ENCODE peak calls at places on chromosome 9, in seven cellular contexts. B, O, V, K, C, W and J are unnamed samples.

GRCh38 chr9:88503845-88504764 is 30.9 kb upstream of the NXNL2 start:
- DNase-seq in B (no peak), O (no peak), V (peak; percentile 54), K (no peak), C (no peak), W (no peak), J (no peak)

GRCh38 chr9:136655244-136656225 is 7.2 kb upstream of the EGFL7 start:
- DNase-seq in B (peak; percentile 28), O (peak; percentile 45), V (peak; percentile 69), K (no peak), C (no peak), W (no peak), J (no peak)

GRCh38 chr9:109640232-109641078 is 139.5 kb upstream of the PALM2AKAP2 start:
- DNase-seq in B (peak; percentile 22), O (peak; percentile 55), V (peak; percentile 68), K (peak; percentile 74), C (peak; percentile 8), W (no peak), J (no peak)

GRCh38 chr9:130692365-130692764 is 1.2 kb upstream of the EXOSC2 start:
- DNase-seq in B (peak; percentile 27), O (peak; percentile 25), V (no peak), K (peak; percentile 74), C (no peak), W (no peak), J (no peak)

GRCh38 chr9:69097923-69098593 is 62.5 kb downstream of the FXN start:
- DNase-seq in B (no peak), O (no peak), V (no peak), K (no peak), C (no peak), W (no peak), J (no peak)

GRCh38 chr9:79565245-79565644 is 6.5 kb upstream of the TLE4 start:
- DNase-seq in B (no peak), O (no peak), V (no peak), K (no peak), C (peak; percentile 30), W (no peak), J (no peak)

GRCh38 chr9:129725841-129726251 is 27.0 kb downstream of the PTGES start:
- DNase-seq in B (no peak), O (no peak), V (no peak), K (no peak), C (no peak), W (no peak), J (no peak)

GRCh38 chr9:26264709-26265601 is 586.7 kb upstream of the TUSC1 start:
- DNase-seq in B (no peak), O (no peak), V (no peak), K (no peak), C (no peak), W (no peak), J (no peak)

GRCh38 chr9:3495850-3496249 is 30.0 kb downstream of the RFX3 start:
- DNase-seq in B (no peak), O (no peak), V (no peak), K (no peak), C (no peak), W (no peak), J (no peak)

GRCh38 chr9:75889977-75890540 is 414 bp upstream of the PCSK5 start:
- DNase-seq in B (peak; percentile 58), O (peak; percentile 54), V (no peak), K (no peak), C (peak; percentile 60), W (no peak), J (no peak)

GRCh38 chr9:72139233-72139632 is 10.0 kb upstream of the GDA start:
- DNase-seq in B (no peak), O (no peak), V (no peak), K (no peak), C (no peak), W (no peak), J (no peak)

GRCh38 chr9:78296208-78296892 is 575 bp upstream of the PSAT1 start:
- DNase-seq in B (peak; percentile 43), O (peak; percentile 20), V (peak; percentile 70), K (peak; percentile 18), C (peak; percentile 20), W (no peak), J (peak; percentile 34)

GRCh38 chr9:20980713-20981481 is 50.5 kb downstream of the HACD4 start:
- DNase-seq in B (no peak), O (no peak), V (no peak), K (no peak), C (no peak), W (no peak), J (no peak)

GRCh38 chr9:37004424-37004935 is 29.6 kb downstream of the PAX5 start:
- DNase-seq in B (no peak), O (no peak), V (no peak), K (no peak), C (no peak), W (no peak), J (no peak)

GRCh38 chr9:110217656-110218099 is 9.7 kb upstream of the C9orf152 start:
- DNase-seq in B (no peak), O (no peak), V (no peak), K (peak; percentile 11), C (no peak), W (no peak), J (no peak)

GRCh38 chr9:138077126-138077525 is 199.5 kb downstream of the CACNA1B start:
- DNase-seq in B (peak; percentile 7), O (no peak), V (peak; percentile 55), K (no peak), C (no peak), W (no peak), J (no peak)

GRCh38 chr9:22010881-22011625 is 1.9 kb upstream of the CDKN2B start:
- DNase-seq in B (no peak), O (no peak), V (no peak), K (no peak), C (no peak), W (no peak), J (no peak)

GRCh38 chr9:126317513-126317912 is 9.1 kb upstream of the MVB12B start:
- DNase-seq in B (no peak), O (no peak), V (no peak), K (no peak), C (peak; percentile 51), W (peak; percentile 30), J (no peak)

DNA sequence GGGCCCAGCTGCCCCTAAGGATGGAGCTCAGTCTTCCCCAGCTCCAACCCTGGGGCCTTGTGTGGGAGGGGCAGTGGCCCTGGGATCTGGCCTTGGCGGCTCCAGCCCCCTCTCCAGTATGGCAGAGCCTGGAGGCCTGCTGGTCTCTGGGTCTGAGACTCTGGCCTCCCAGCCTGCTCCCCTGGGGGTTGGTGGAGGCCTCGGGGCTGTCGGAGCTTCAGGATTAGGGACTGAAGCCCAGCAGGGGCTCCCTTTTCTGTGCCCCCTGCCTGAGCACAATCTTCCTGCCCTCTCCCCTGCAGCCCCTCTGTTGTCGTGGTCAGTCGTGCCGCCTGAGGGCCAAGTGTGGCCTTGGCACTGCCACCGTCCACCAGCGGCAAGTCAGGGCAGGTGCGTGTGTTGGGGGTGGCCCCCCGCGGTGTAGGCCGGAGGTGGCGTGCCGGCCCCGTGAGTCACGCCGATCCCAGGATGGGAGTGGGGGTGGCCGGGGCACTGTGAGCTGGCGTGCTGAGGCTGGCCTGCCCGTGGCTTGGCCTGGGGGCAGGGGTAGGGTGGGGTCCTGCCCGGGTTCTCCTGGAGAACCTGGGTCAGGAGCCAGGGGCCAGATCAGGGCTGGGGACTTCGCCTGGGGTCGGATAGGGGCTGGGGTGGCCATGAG is 53.6 kb downstream of the RXRA start:
- DNase-seq in B (no peak), O (peak; percentile 70), V (no peak), K (no peak), C (no peak), W (no peak), J (no peak)
- H3K27ac ChIP-seq in B (no peak overlapping the region), O (peak overlapping the region; percentile 92), V (peak overlapping the region; percentile 47), K (no peak overlapping the region), C (no peak overlapping the region), W (no peak overlapping the region), J (peak overlapping the region; percentile 97)

DNA sequence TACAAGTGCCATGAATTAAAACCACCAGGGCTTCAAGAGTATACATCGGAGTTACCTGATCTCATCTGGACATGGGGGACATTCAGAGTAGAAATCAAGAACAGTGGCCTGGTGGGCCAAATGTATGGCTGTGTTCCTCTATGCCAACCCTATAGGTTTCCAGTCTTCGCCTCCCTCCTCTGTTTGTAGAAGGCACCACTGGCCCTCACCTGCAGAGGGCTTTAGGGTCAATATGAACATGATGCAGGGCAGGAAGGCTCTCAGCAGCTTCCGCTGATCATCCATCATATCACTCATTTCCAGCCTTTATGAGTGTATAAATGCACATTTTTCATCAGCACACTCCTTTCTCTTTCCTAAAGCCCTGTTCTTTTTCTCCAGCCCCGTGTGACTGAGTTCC is 555.5 kb upstream of the BRINP1 start:
- DNase-seq in B (no peak), O (no peak), V (no peak), K (no peak), C (no peak), W (no peak), J (no peak)
- H3K27ac ChIP-seq in B (no peak overlapping the region), O (no peak overlapping the region), V (no peak overlapping the region), K (no peak overlapping the region), C (no peak overlapping the region), W (no peak overlapping the region), J (no peak overlapping the region)

GRCh38 chr9:38395653-38396370 is 3.3 kb downstream of the ALDH1B1 start:
- DNase-seq in B (no peak), O (no peak), V (no peak), K (no peak), C (no peak), W (no peak), J (no peak)

GRCh38 chr9:38394419-38394818 is 1.9 kb downstream of the ALDH1B1 start:
- DNase-seq in B (no peak), O (no peak), V (no peak), K (no peak), C (peak; percentile 72), W (no peak), J (no peak)

GRCh38 chr9:38393128-38393809 is 767 bp downstream of the ALDH1B1 start:
- DNase-seq in B (no peak), O (no peak), V (no peak), K (no peak), C (no peak), W (no peak), J (no peak)

GRCh38 chr9:38392235-38393127 is at the start of gene ALDH1B1:
- DNase-seq in B (peak; percentile 88), O (peak; percentile 87), V (peak; percentile 95), K (peak; percentile 79), C (peak; percentile 92), W (peak; percentile 31), J (peak; percentile 75)

DNA sequence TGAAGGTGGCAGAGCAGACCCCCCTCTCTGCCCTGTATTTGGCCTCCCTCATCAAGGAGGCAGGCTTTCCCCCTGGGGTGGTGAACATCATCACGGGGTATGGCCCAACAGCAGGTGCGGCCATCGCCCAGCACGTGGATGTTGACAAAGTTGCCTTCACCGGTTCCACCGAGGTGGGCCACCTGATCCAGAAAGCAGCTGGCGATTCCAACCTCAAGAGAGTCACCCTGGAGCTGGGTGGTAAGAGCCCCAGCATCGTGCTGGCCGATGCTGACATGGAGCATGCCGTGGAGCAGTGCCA is 3.8 kb downstream of the ALDH1B1 start:
- DNase-seq in B (no peak), O (no peak), V (no peak), K (no peak), C (no peak), W (no peak), J (no peak)
- H3K27ac ChIP-seq in B (no peak overlapping the region), O (no peak overlapping the region), V (no peak overlapping the region), K (no peak overlapping the region), C (no peak overlapping the region), W (no peak overlapping the region), J (no peak overlapping the region)

DNA sequence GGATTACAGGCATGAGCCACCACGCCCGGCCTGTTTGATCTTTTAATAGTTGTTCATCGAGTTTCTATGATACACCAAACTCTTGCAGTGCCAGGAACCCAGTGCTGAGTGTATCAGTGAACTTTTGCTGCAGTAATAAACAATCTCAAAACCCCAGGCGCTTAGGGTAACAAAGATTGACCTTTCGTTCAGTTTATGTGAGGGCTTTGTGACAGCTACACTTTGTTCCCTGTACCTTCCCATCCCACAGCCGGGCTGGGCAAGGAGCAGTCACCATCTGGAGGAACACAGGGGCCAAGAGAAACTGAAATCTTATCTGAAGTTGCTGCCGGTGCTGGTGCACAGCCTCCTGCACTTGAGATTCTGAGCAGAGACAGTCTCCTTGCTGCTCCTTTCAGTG is 17.2 kb upstream of the WNK2 start:
- DNase-seq in B (no peak), O (no peak), V (no peak), K (no peak), C (peak; percentile 33), W (no peak), J (no peak)
- H3K27ac ChIP-seq in B (no peak overlapping the region), O (no peak overlapping the region), V (no peak overlapping the region), K (no peak overlapping the region), C (no peak overlapping the region), W (no peak overlapping the region), J (no peak overlapping the region)